ENCODE peak calls at places on chromosomes 6 and 20, in seven cellular contexts. X, D, J, M, R, Z and B are unnamed samples. For H3K4me1, the result is how much of the 10 kb centered on the place peaks cover.

GRCh38 chr6:141123084-141123483 is 1009.6 kb upstream of the GJE1 start:
- DNase-seq in X (no peak), D (no peak), J (no peak), M (no peak), R (no peak), Z (no peak), B (no peak)

GRCh38 chr6:107491791-107492674 is 2.1 kb downstream of the SOBP start:
- DNase-seq in X (no peak), D (no peak), J (no peak), M (no peak), R (no peak), Z (no peak), B (peak)

GRCh38 chr20:33132858-33133615 is 34.9 kb upstream of the BPIFA2 start:
- DNase-seq in X (no peak), D (no peak), J (no peak), M (no peak), R (peak), Z (no peak), B (no peak)

GRCh38 chr6:130781557-130781956 is 45.6 kb upstream of the SMLR1 start:
- DNase-seq in X (no peak), D (no peak), J (no peak), M (no peak), R (no peak), Z (no peak), B (no peak)

GRCh38 chr6:3231213-3232016 is 4.0 kb upstream of the TUBB2B start:
- DNase-seq in X (peak), D (peak), J (peak), M (peak), R (peak), Z (peak), B (peak)

GRCh38 chr20:9143926-9144325 is 75.0 kb downstream of the PLCB4 start:
- DNase-seq in X (no peak), D (no peak), J (no peak), M (no peak), R (no peak), Z (no peak), B (no peak)

GRCh38 chr20:770691-771090 is 2.4 kb upstream of the SLC52A3 start:
- DNase-seq in X (no peak), D (no peak), J (no peak), M (no peak), R (no peak), Z (no peak), B (no peak)

GRCh38 chr20:63049191-63049518 is 42.4 kb upstream of the BHLHE23 start:
- DNase-seq in X (no peak), D (no peak), J (no peak), M (no peak), R (no peak), Z (no peak), B (no peak)

GRCh38 chr20:19909696-19910095 is 107.5 kb upstream of the NAA20 start:
- DNase-seq in X (peak), D (peak), J (no peak), M (peak), R (no peak), Z (no peak), B (no peak)

GRCh38 chr6:87700729-87701675 is 1.0 kb downstream of the AKIRIN2 start:
- DNase-seq in X (no peak), D (no peak), J (peak), M (peak), R (peak), Z (peak), B (peak)

GRCh38 chr6:139473239-139473701 is 98.8 kb upstream of the CITED2 start:
- DNase-seq in X (peak), D (no peak), J (no peak), M (no peak), R (no peak), Z (no peak), B (peak)

GRCh38 chr20:24651171-24651972 is 181.9 kb downstream of the SYNDIG1 start:
- DNase-seq in X (peak), D (no peak), J (no peak), M (no peak), R (no peak), Z (peak), B (no peak)

GRCh38 chr6:33958863-33959651 is 155.3 kb upstream of the MLN start:
- DNase-seq in X (no peak), D (no peak), J (no peak), M (no peak), R (no peak), Z (no peak), B (no peak)

GRCh38 chr6:9360881-9361280 is 925.5 kb upstream of the SLC35B3 start:
- DNase-seq in X (no peak), D (no peak), J (no peak), M (no peak), R (no peak), Z (no peak), B (no peak)

GRCh38 chr6:22956029-22956715 is 386.8 kb downstream of the HDGFL1 start:
- DNase-seq in X (no peak), D (no peak), J (no peak), M (no peak), R (no peak), Z (no peak), B (no peak)

GRCh38 chr6:83044211-83044768 is 21.4 kb downstream of the UBE3D start:
- DNase-seq in X (no peak), D (no peak), J (no peak), M (no peak), R (no peak), Z (no peak), B (no peak)

GRCh38 chr6:25286891-25287290 is 7.7 kb downstream of the CARMIL1 start:
- DNase-seq in X (no peak), D (no peak), J (no peak), M (no peak), R (no peak), Z (no peak), B (no peak)

GRCh38 chr6:31460361-31461025 is 37.5 kb upstream of the MICB start:
- DNase-seq in X (no peak), D (no peak), J (no peak), M (no peak), R (no peak), Z (no peak), B (no peak)

GRCh38 chr6:161111256-161111655 is 119.7 kb downstream of the MAP3K4 start:
- DNase-seq in X (no peak), D (no peak), J (no peak), M (no peak), R (no peak), Z (no peak), B (no peak)

GRCh38 chr20:38747495-38748096 is 664 bp upstream of the ACTR5 start:
- DNase-seq in X (no peak), D (no peak), J (peak), M (no peak), R (no peak), Z (no peak), B (peak)

GRCh38 chr6:79671605-79672266 is 40.6 kb downstream of the SH3BGRL2 start:
- DNase-seq in X (peak), D (peak), J (no peak), M (peak), R (no peak), Z (no peak), B (no peak)

GRCh38 chr6:129793447-129793846 is 67.7 kb downstream of the TMEM244 start:
- DNase-seq in X (no peak), D (no peak), J (no peak), M (no peak), R (no peak), Z (no peak), B (no peak)

GRCh38 chr6:113644861-113645575 is 212.1 kb upstream of the MARCKS start:
- DNase-seq in X (no peak), D (no peak), J (no peak), M (no peak), R (no peak), Z (no peak), B (no peak)

DNA sequence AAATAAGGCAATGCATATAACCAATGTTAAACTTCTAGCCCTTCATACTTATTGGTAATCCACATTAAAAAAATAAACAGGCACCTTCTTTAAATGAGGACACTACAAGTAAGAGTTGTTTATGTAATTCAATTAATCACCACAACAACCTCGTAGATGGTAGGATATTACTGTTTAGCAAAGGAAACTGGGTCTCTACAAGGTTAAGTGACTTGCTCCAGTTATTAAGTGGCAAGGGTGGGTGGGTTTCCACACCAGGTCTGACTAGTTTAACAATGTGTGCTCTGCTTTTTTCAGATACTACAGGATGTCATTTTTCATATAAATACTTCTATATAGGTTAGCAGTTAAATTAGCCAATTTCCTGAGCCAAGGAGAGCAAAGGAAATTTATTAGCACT is 129.1 kb downstream of the MAN1A1 start:
- DNase-seq in X (no peak), D (no peak), J (no peak), M (no peak), R (no peak), Z (no peak), B (no peak)
- H3K4me1 ChIP-seq in X (under half), D (under half), J (under half), M (under half), R (under half), Z (under half), B (under half)

GRCh38 chr20:34407962-34408474 is 44.9 kb downstream of the ITCH start:
- DNase-seq in X (no peak), D (no peak), J (no peak), M (no peak), R (no peak), Z (no peak), B (no peak)
- TF ChIP-seq EP300 in X (no peak), D (no peak), J (no peak), M (no peak), R (no peak), Z (no peak), B (no peak)

GRCh38 chr6:4606016-4606415 is 170.2 kb upstream of the CDYL start:
- DNase-seq in X (no peak), D (no peak), J (no peak), M (no peak), R (no peak), Z (no peak), B (no peak)

GRCh38 chr6:4606681-4607025 is 169.6 kb upstream of the CDYL start:
- DNase-seq in X (no peak), D (no peak), J (no peak), M (no peak), R (no peak), Z (no peak), B (no peak)

GRCh38 chr6:4607026-4607704 is 169.0 kb upstream of the CDYL start:
- DNase-seq in X (no peak), D (no peak), J (no peak), M (peak), R (peak), Z (no peak), B (peak)

GRCh38 chr6:4608361-4609115 is 167.7 kb upstream of the CDYL start:
- DNase-seq in X (no peak), D (no peak), J (no peak), M (no peak), R (peak), Z (no peak), B (no peak)

GRCh38 chr6:4607793-4608192 is 168.4 kb upstream of the CDYL start:
- DNase-seq in X (no peak), D (no peak), J (no peak), M (no peak), R (no peak), Z (no peak), B (no peak)
- H3K4me1 ChIP-seq in X (under half), D (under half), J (under half), M (under half), R (under half), Z (under half), B (under half)

DNA sequence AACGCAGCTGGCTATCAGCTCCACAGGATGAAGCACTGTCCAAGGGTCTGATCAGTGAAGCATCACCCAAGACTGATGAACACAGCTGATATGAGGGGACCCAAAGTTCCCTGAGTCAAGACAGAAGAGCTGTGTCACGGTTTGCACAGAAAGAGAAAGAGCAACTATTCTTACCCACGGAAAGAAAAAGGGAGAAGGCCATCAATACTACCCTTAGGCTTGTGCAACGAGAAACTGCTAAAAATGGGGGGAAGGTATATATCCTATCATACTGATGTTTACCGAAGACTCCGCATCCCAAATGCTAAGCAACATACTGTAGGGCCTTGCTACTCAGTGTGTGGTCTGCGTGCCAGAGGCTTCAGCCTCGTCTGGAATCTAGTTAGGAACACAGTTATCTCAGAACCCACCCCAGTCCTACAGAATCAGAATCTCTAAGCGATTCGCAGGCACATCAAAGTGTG is 665 bp downstream of the FASTKD5 start:
- DNase-seq in X (no peak), D (no peak), J (peak), M (no peak), R (no peak), Z (no peak), B (no peak)
- TF ChIP-seq EP300 in X (no peak), D (no peak), J (no peak), M (no peak), R (no peak), Z (no peak), B (no peak)

GRCh38 chr6:159973406-159973805 is 4.5 kb downstream of the IGF2R start:
- DNase-seq in X (no peak), D (no peak), J (peak), M (no peak), R (no peak), Z (no peak), B (no peak)
- H3K4me1 ChIP-seq in X (under half), D (half or more), J (under half), M (under half), R (half or more), Z (under half), B (under half)